ENCODE peak calls at places on chromosomes 11 and 22, in seven cellular contexts. R is ACHN; H is WTC11; A is stimulated activated CD4-positive, alpha-beta T cell treated with anti-CD3 and anti-CD28 coated beads, TNF-alpha, amount 100 ng/mL, for 4 hours; O is A549; X is foreskin fibroblast; N is adipocyte. Y is an unnamed sample.

GRCh38 chr11:64924910-64925284 is 408 bp downstream of the PPP2R5B start:
- DNase-seq in R (no peak), H (no peak), A (no peak), O (no peak), X (peak), N (peak), Y (no peak)

GRCh38 chr22:47332246-47332980 is 570.0 kb downstream of the TBC1D22A start:
- DNase-seq in R (no peak), H (no peak), A (no peak), O (no peak), X (no peak), N (no peak), Y (no peak)

GRCh38 chr11:3203221-3204043 is 15.2 kb downstream of the MRGPRG start:
- DNase-seq in R (no peak), H (peak), A (no peak), O (peak), X (peak), N (peak), Y (peak)

GRCh38 chr22:39562839-39563489 is 7.6 kb upstream of the CACNA1I start:
- DNase-seq in R (no peak), H (no peak), A (no peak), O (no peak), X (no peak), N (no peak), Y (no peak)

GRCh38 chr22:20551805-20552449 is 44.5 kb downstream of the MED15 start:
- DNase-seq in R (peak), H (no peak), A (no peak), O (no peak), X (no peak), N (no peak), Y (no peak)

GRCh38 chr11:27460158-27460565 is 12.4 kb downstream of the LGR4 start:
- DNase-seq in R (no peak), H (no peak), A (no peak), O (no peak), X (no peak), N (no peak), Y (no peak)

GRCh38 chr11:47715082-47715669 is at the start of gene AGBL2:
- DNase-seq in R (peak), H (peak), A (peak), O (peak), X (peak), N (peak), Y (peak)

GRCh38 chr11:67615455-67616430 is 9.0 kb downstream of the NDUFV1 start:
- DNase-seq in R (peak), H (peak), A (no peak), O (peak), X (peak), N (no peak), Y (peak)

GRCh38 chr11:96424693-96425092 is 34.9 kb downstream of the JRKL start:
- DNase-seq in R (no peak), H (no peak), A (no peak), O (no peak), X (peak), N (peak), Y (peak)

GRCh38 chr11:47186937-47187681 is 875 bp upstream of the PACSIN3 start:
- DNase-seq in R (peak), H (peak), A (peak), O (peak), X (peak), N (peak), Y (peak)

GRCh38 chr11:92070026-92070889 is 154.4 kb upstream of the FAT3 start:
- DNase-seq in R (no peak), H (no peak), A (no peak), O (no peak), X (no peak), N (no peak), Y (peak)

GRCh38 chr22:27490080-27490479 is 311.5 kb downstream of the MN1 start:
- DNase-seq in R (no peak), H (no peak), A (no peak), O (no peak), X (no peak), N (no peak), Y (no peak)

GRCh38 chr11:128026596-128026995 is 560.8 kb downstream of the ETS1 start:
- DNase-seq in R (peak), H (no peak), A (no peak), O (peak), X (peak), N (peak), Y (no peak)

GRCh38 chr11:81497202-81497804 is 1236.4 kb downstream of the FAM181B start:
- DNase-seq in R (peak), H (no peak), A (no peak), O (peak), X (peak), N (peak), Y (peak)

GRCh38 chr22:40009231-40009769 is 14.5 kb downstream of the FAM83F start:
- DNase-seq in R (no peak), H (peak), A (no peak), O (no peak), X (no peak), N (no peak), Y (peak)

GRCh38 chr11:92048415-92048814 is 176.2 kb upstream of the FAT3 start:
- DNase-seq in R (no peak), H (no peak), A (no peak), O (peak), X (no peak), N (no peak), Y (no peak)

GRCh38 chr11:12001152-12001551 is 7.3 kb downstream of the DKK3 start:
- DNase-seq in R (no peak), H (no peak), A (no peak), O (no peak), X (no peak), N (no peak), Y (no peak)

GRCh38 chr11:67312187-67313021 is 9.1 kb downstream of the SSH3 start:
- DNase-seq in R (no peak), H (no peak), A (no peak), O (peak), X (no peak), N (no peak), Y (no peak)

GRCh38 chr22:48528221-48528915 is 1299.3 kb downstream of the BRD1 start:
- DNase-seq in R (no peak), H (no peak), A (no peak), O (no peak), X (no peak), N (no peak), Y (no peak)

GRCh38 chr22:43510226-43511070 is 98.6 kb downstream of the MPPED1 start:
- DNase-seq in R (no peak), H (no peak), A (no peak), O (no peak), X (no peak), N (no peak), Y (no peak)

GRCh38 chr22:48035897-48036296 is 1273.4 kb downstream of the TBC1D22A start:
- DNase-seq in R (no peak), H (no peak), A (no peak), O (no peak), X (no peak), N (no peak), Y (no peak)